ENCODE peak calls at places on chromosomes 4 and X, in ten cellular contexts. V is activated CD8-positive, alpha-beta memory T cell treated with anti-CD3 and anti-CD28 coated beads for 24 hours; M is KBM-7; S is GM23338; A is K562; Q is lower lobe of right lung; X is pancreas; C is activated T-cell treated with anti-CD3 and anti-CD28 coated beads, Interleukin-2, amount 50 U/mL, for 72 hours; E is AG10803; L is heart left ventricle. H is an unnamed sample.

GRCh38 chr4:184898793-184899192 is 73.0 kb upstream of the ACSL1 start:
- DNase-seq in V (no peak), M (no peak), S (no peak), A (no peak), Q (no peak), X (no peak), C (no peak), E (no peak), L (no peak), H (no peak)

GRCh38 chrX:21798677-21799219 is 40.7 kb upstream of the MBTPS2 start:
- DNase-seq in V (no peak), M (no peak), S (no peak), A (no peak), Q (no peak), X (peak; percentile 58), C (no peak), E (no peak), L (no peak), H (peak; percentile 45)

GRCh38 chr4:76850010-76850441 is 47.9 kb downstream of the SOWAHB start:
- DNase-seq in V (no peak), M (no peak), S (no peak), A (no peak), Q (no peak), X (no peak), C (no peak), E (peak; percentile 81), L (no peak), H (peak; percentile 89)

GRCh38 chrX:132592880-132593279 is 104.0 kb upstream of the MBNL3 start:
- DNase-seq in V (no peak), M (peak; percentile 5), S (peak; percentile 49), A (no peak), Q (no peak), X (no peak), C (no peak), E (peak; percentile 5), L (no peak), H (peak; percentile 6)

GRCh38 chr4:101357751-101358150 is 10.4 kb upstream of the PPP3CA start:
- DNase-seq in V (no peak), M (no peak), S (peak; percentile 8), A (no peak), Q (no peak), X (no peak), C (no peak), E (peak; percentile 34), L (no peak), H (no peak)

GRCh38 chr4:105934381-105934780 is 39.1 kb downstream of the NPNT start:
- DNase-seq in V (no peak), M (no peak), S (no peak), A (no peak), Q (no peak), X (no peak), C (no peak), E (no peak), L (no peak), H (no peak)

GRCh38 chr4:160319868-160320260 is 1217.0 kb downstream of the RAPGEF2 start:
- DNase-seq in V (no peak), M (no peak), S (no peak), A (no peak), Q (no peak), X (no peak), C (no peak), E (no peak), L (no peak), H (no peak)

GRCh38 chr4:2047031-2047660 is 12.0 kb upstream of the NAT8L start:
- DNase-seq in V (peak; percentile 44), M (no peak), S (no peak), A (no peak), Q (no peak), X (no peak), C (no peak), E (no peak), L (peak; percentile 17), H (no peak)

GRCh38 chr4:3766791-3767561 is 791 bp downstream of the ADRA2C start:
- DNase-seq in V (no peak), M (no peak), S (peak; percentile 89), A (no peak), Q (no peak), X (no peak), C (peak; percentile 24), E (no peak), L (no peak), H (no peak)

GRCh38 chr4:169226565-169226964 is 44.2 kb downstream of the SH3RF1 start:
- DNase-seq in V (no peak), M (no peak), S (no peak), A (no peak), Q (no peak), X (no peak), C (no peak), E (no peak), L (no peak), H (peak; percentile 54)

GRCh38 chr4:158193171-158193749 is 17.0 kb upstream of the TMEM144 start:
- DNase-seq in V (no peak), M (peak; percentile 65), S (peak; percentile 60), A (peak; percentile 41), Q (no peak), X (no peak), C (no peak), E (peak; percentile 20), L (no peak), H (peak; percentile 32)

GRCh38 chr4:37243061-37243460 is 1.5 kb upstream of the NWD2 start:
- DNase-seq in V (no peak), M (no peak), S (peak; percentile 59), A (no peak), Q (no peak), X (no peak), C (no peak), E (no peak), L (no peak), H (no peak)

H was measured in fibroblast of the aortic adventitia.